ENCODE peak calls at places on chromosomes 2 and 18, in nine cellular contexts. H is effector memory CD8-positive, alpha-beta T cell; Z is nephron progenitor cell; K is uterus; D is GM23338; F is NCI-H82; R is MM.1S; A is Calu3; J is NCI-H1092 treated with DMSO at 0.1 percent for 48 hours. Y is an unnamed sample.

GRCh38 chr2:67802824-67803223 is 260.0 kb downstream of the C1D start:
- DNase-seq in R (no peak), H (no peak), A (no peak), J (no peak), Z (no peak), K (no peak), D (no peak), F (no peak), Y (no peak)

GRCh38 chr18:74731097-74731496 is 133.4 kb downstream of the ZNF407 start:
- DNase-seq in K (no peak), H (no peak), D (no peak), Z (no peak), J (no peak), F (no peak), R (no peak), A (no peak), Y (no peak)

GRCh38 chr2:20618886-20619521 is 31.9 kb downstream of the HS1BP3 start:
- DNase-seq in Z (no peak), J (no peak), F (no peak), H (no peak), R (no peak), D (no peak), K (peak), A (no peak), Y (no peak)

GRCh38 chr2:239327536-239328305 is 73.1 kb downstream of the HDAC4 start:
- DNase-seq in H (no peak), J (no peak), D (no peak), R (no peak), F (no peak), Z (no peak), A (no peak), K (peak), Y (no peak)

GRCh38 chr18:59870623-59871130 is 29.1 kb upstream of the PMAIP1 start:
- DNase-seq in Z (no peak), D (no peak), K (no peak), H (no peak), R (no peak), A (no peak), J (no peak), F (no peak), Y (no peak)

GRCh38 chr2:29753676-29754444 is 167.5 kb downstream of the ALK start:
- DNase-seq in Z (no peak), H (no peak), J (no peak), F (no peak), A (no peak), K (no peak), R (no peak), D (no peak), Y (no peak)

GRCh38 chr2:97714950-97715652 is 1.7 kb downstream of the ZAP70 start:
- DNase-seq in Z (no peak), H (no peak), J (no peak), F (no peak), D (no peak), A (no peak), R (no peak), K (no peak), Y (no peak)

GRCh38 chr2:147100406-147101035 is 744.3 kb upstream of the ACVR2A start:
- DNase-seq in Z (no peak), D (no peak), H (no peak), A (no peak), J (no peak), F (no peak), K (no peak), R (no peak), Y (no peak)

GRCh38 chr2:71453404-71454220 is at the start of gene DYSF:
- DNase-seq in F (no peak), A (no peak), K (no peak), D (peak), H (no peak), R (no peak), J (no peak), Z (peak), Y (no peak)

GRCh38 chr2:133718688-133719201 is 150.5 kb upstream of the NCKAP5 start:
- DNase-seq in K (no peak), J (no peak), F (no peak), Z (no peak), A (no peak), R (no peak), D (no peak), H (no peak), Y (no peak)

GRCh38 chr18:8526316-8526715 is 82.9 kb upstream of the RAB12 start:
- DNase-seq in R (no peak), J (no peak), K (no peak), F (no peak), Z (no peak), H (no peak), A (no peak), D (no peak), Y (no peak)

GRCh38 chr2:96431319-96431718 is 73.8 kb downstream of the NEURL3 start:
- DNase-seq in Z (no peak), J (no peak), A (no peak), F (no peak), K (no peak), R (no peak), H (no peak), D (no peak), Y (no peak)

GRCh38 chr2:111670776-111671175 is 213.2 kb downstream of the ANAPC1 start:
- DNase-seq in H (no peak), R (peak), F (no peak), Z (no peak), A (no peak), J (no peak), K (no peak), D (no peak), Y (no peak)

GRCh38 chr2:10220516-10221391 is 82.0 kb upstream of the HPCAL1 start:
- DNase-seq in A (peak), F (no peak), J (no peak), K (no peak), D (no peak), R (no peak), Z (no peak), H (no peak), Y (no peak)

Y was measured in A549.